ENCODE peak calls at places on chromosomes 6 and 20, in ten cellular contexts. V is right atrium auricular region; B is A549; Z is GM23338; N is pancreas; P is GM23248; F is left ventricle myocardium inferior; K is endodermal cell; E is CD8-positive, alpha-beta memory T cell; Q is HepG2. M is an unnamed sample.

GRCh38 chr6:36334832-36335459 is 1.7 kb downstream of the BNIP5 start:
- DNase-seq in P (no peak), E (no peak), B (no peak), K (peak), Z (no peak), F (no peak), N (no peak), V (no peak), Q (peak), M (no peak)

GRCh38 chr6:153130515-153131036 is 506 bp downstream of the RGS17 start:
- DNase-seq in N (peak), V (no peak), K (peak), B (no peak), Z (peak), E (no peak), Q (no peak), P (peak), F (no peak), M (no peak)

GRCh38 chr20:34046330-34046729 is 52.6 kb downstream of the RALY start:
- DNase-seq in F (no peak), E (no peak), B (no peak), Q (no peak), K (no peak), V (no peak), N (no peak), P (no peak), Z (no peak), M (no peak)

GRCh38 chr6:122673345-122673961 is 63.2 kb downstream of the PKIB start:
- DNase-seq in N (no peak), E (no peak), P (no peak), Q (no peak), Z (no peak), K (no peak), B (no peak), F (no peak), V (no peak), M (no peak)

GRCh38 chr6:3825331-3825831 is 23.8 kb upstream of the FAM50B start:
- DNase-seq in P (peak), N (no peak), B (no peak), E (no peak), K (peak), F (peak), Z (peak), Q (peak), V (peak), M (peak)

GRCh38 chr6:124055986-124056385 is 252.3 kb downstream of the NKAIN2 start:
- DNase-seq in K (no peak), Z (no peak), N (no peak), Q (no peak), E (no peak), B (no peak), V (no peak), P (no peak), F (no peak), M (no peak)

GRCh38 chr6:129501401-129502051 is 208.5 kb downstream of the ARHGAP18 start:
- DNase-seq in N (no peak), E (no peak), Z (peak), V (no peak), P (peak), K (peak), F (no peak), Q (peak), B (no peak), M (peak)

GRCh38 chr6:30612213-30612612 is 4.8 kb downstream of the PPP1R10 start:
- DNase-seq in Q (no peak), V (no peak), B (no peak), P (peak), E (no peak), Z (no peak), F (no peak), N (no peak), K (no peak), M (no peak)

GRCh38 chr6:7424967-7425807 is 35.6 kb downstream of the RIOK1 start:
- DNase-seq in P (peak), V (no peak), F (peak), Q (peak), E (no peak), Z (peak), K (no peak), N (no peak), B (peak), M (no peak)

GRCh38 chr6:110331816-110332215 is 26.3 kb downstream of the METTL24 start:
- DNase-seq in V (no peak), Q (no peak), F (no peak), Z (peak), N (no peak), P (peak), K (peak), E (no peak), B (no peak), M (no peak)

GRCh38 chr6:24827162-24827561 is 28.4 kb upstream of the ARMH2 start:
- DNase-seq in V (no peak), E (no peak), P (no peak), Q (no peak), N (no peak), F (no peak), B (no peak), K (no peak), Z (no peak), M (no peak)

GRCh38 chr20:59735486-59735885 is 131.1 kb downstream of the PHACTR3 start:
- DNase-seq in P (no peak), V (no peak), Q (no peak), E (no peak), B (no peak), K (peak), Z (no peak), N (no peak), F (no peak), M (peak)

GRCh38 chr6:54431466-54431865 is 123.2 kb downstream of the TINAG start:
- DNase-seq in E (no peak), Z (no peak), F (no peak), Q (no peak), V (no peak), P (peak), K (no peak), B (no peak), N (no peak), M (no peak)

GRCh38 chr20:5557123-5557522 is 193.1 kb upstream of the SHLD1 start:
- DNase-seq in V (no peak), B (peak), K (peak), N (no peak), Z (peak), F (peak), Q (peak), P (peak), E (peak), M (no peak)

GRCh38 chr6:112906737-112907136 is 559.6 kb downstream of the RFPL4B start:
- DNase-seq in B (no peak), F (peak), Q (peak), V (no peak), Z (no peak), K (no peak), N (no peak), E (no peak), P (peak), M (no peak)

GRCh38 chr20:37576911-37577310 is 49.2 kb upstream of the BLCAP start:
- DNase-seq in Q (no peak), P (no peak), Z (no peak), V (no peak), F (no peak), N (peak), K (no peak), B (no peak), E (no peak), M (peak)

GRCh38 chr6:137862419-137863125 is 4.5 kb upstream of the TNFAIP3 start:
- DNase-seq in V (no peak), Q (no peak), E (no peak), K (no peak), B (no peak), P (no peak), Z (no peak), F (no peak), N (no peak), M (no peak)

GRCh38 chr6:161031721-161032495 is 40.3 kb downstream of the MAP3K4 start:
- DNase-seq in E (no peak), P (peak), V (no peak), N (no peak), Z (no peak), B (no peak), K (no peak), Q (peak), F (no peak), M (no peak)

GRCh38 chr20:52992632-52993031 is 20.5 kb downstream of the TSHZ2 start:
- DNase-seq in B (no peak), Q (no peak), E (no peak), P (peak), N (no peak), K (no peak), V (no peak), Z (no peak), F (no peak), M (no peak)

GRCh38 chr6:90415178-90415577 is 118.5 kb upstream of the BACH2 start:
- DNase-seq in Z (no peak), P (no peak), Q (no peak), B (no peak), N (no peak), V (no peak), F (no peak), K (peak), E (no peak), M (no peak)

GRCh38 chr6:42251500-42251899 is 33.8 kb upstream of the MRPS10 start:
- DNase-seq in B (no peak), P (peak), Z (no peak), E (no peak), F (no peak), Q (no peak), V (no peak), K (no peak), N (no peak), M (no peak)

GRCh38 chr6:163001341-163001740 is 273.6 kb downstream of the PACRG start:
- DNase-seq in V (no peak), Z (no peak), K (no peak), B (no peak), F (no peak), P (no peak), Q (no peak), N (no peak), E (no peak), M (no peak)

GRCh38 chr6:12474167-12475140 is 184.3 kb downstream of the EDN1 start:
- DNase-seq in K (no peak), V (no peak), B (no peak), P (peak), Z (no peak), Q (peak), F (no peak), N (no peak), E (no peak), M (no peak)
- H3K4me3 ChIP-seq in K (no peak), V (no peak), B (no peak), P (no peak), Z (no peak), Q (no peak), F (no peak), N (no peak), E (no peak), M (no peak)

GRCh38 chr6:156773476-156773875 is 3.7 kb upstream of the ARID1B start:
- DNase-seq in F (no peak), P (no peak), N (no peak), Z (no peak), K (peak), V (no peak), B (no peak), E (no peak), Q (no peak), M (no peak)

GRCh38 chr6:156775717-156776116 is 1.5 kb upstream of the ARID1B start:
- DNase-seq in Z (no peak), P (peak), B (no peak), F (no peak), Q (no peak), K (no peak), V (no peak), E (no peak), N (no peak), M (no peak)

GRCh38 chr6:156774872-156775405 is 2.2 kb upstream of the ARID1B start:
- DNase-seq in N (no peak), B (no peak), K (peak), F (no peak), Z (peak), E (no peak), P (peak), V (no peak), Q (no peak), M (no peak)

GRCh38 chr6:156776470-156776840 is 723 bp upstream of the ARID1B start:
- DNase-seq in Q (peak), P (peak), Z (no peak), E (no peak), F (no peak), K (no peak), B (no peak), V (no peak), N (no peak), M (no peak)

DNA sequence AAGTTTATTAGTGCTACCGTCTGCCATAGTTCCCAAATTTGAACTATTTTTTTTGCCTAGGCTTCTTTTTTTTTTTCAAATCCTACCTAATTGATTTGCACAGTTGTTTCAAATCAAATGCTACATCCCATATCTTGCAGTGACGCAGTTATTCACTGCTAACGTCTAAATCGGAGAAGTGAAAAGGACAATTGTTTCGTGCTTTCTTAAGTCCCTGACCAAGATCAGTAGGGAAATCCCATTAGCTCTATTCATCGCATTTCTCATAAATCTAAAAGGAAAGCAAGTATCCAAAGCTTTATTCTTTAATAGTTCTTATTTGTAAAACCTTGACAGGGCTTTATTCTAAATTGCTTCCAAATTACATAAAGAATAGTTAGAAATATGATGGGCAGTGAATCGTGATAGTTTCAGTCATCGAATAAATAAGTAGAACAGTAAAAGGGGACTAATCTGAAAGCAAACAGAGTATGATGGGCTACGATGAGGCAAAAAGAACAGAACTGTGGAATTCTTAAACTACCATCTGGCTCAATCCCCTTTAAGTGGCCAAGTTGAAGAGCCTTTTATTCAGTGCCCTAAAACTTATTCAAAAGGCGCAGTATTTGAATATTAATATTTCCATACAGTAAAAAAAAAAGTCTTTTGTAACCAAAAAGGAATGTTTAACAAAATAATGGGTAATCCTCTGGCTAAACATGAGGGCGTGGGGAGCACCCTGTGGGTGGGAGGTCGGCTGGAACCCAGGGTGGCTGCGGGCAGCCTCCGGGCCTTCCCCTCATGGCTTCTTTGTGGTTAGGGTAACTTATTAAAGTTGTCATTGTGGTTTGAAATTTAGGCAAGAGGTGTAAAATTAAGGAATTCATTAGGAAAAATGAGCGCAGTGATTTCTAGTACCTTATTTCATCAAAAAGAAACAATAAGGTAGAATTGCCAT is 3.0 kb upstream of the ARID1B start:
- DNase-seq in Z (no peak), V (no peak), B (no peak), Q (no peak), E (no peak), P (no peak), F (no peak), N (no peak), K (no peak), M (no peak)
- H3K27ac ChIP-seq in Z (peak), V (peak), B (no peak), Q (no peak), E (no peak), P (peak), F (peak), N (no peak), K (peak), M (peak)

DNA sequence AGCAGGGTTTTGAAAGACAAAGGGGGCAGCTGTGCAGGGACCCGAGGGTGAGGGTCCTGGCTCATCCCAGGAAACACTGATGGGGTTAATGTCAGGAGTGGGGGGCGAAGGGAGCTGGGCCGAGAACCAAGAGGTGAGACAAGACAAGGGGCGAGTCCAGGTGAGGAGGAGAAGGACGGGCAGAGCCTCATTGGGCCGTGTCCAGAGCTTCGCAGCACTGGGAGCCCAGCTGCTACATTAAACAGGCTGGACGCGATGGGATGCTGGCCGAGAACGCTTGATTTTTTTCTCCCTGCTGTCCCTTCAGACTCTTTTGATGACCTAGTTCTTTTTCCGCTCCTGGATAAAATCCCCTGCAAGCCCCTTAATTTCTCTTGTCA is 172.8 kb upstream of the SNX9 start:
- DNase-seq in P (peak), E (no peak), N (no peak), F (peak), Q (no peak), V (no peak), K (no peak), Z (no peak), B (no peak), M (no peak)
- H3K4me3 ChIP-seq in P (no peak), E (no peak), N (no peak), F (peak), Q (no peak), V (no peak), K (no peak), Z (no peak), B (no peak), M (no peak)

GRCh38 chr6:11815231-11815630 is 36.6 kb upstream of the ADTRP start:
- DNase-seq in K (no peak), Q (no peak), F (no peak), N (no peak), Z (no peak), B (peak), P (peak), V (no peak), E (no peak), M (no peak)
- H3K27ac ChIP-seq in K (no peak), Q (no peak), F (no peak), N (no peak), Z (no peak), B (peak), P (peak), V (no peak), E (no peak), M (peak)

DNA sequence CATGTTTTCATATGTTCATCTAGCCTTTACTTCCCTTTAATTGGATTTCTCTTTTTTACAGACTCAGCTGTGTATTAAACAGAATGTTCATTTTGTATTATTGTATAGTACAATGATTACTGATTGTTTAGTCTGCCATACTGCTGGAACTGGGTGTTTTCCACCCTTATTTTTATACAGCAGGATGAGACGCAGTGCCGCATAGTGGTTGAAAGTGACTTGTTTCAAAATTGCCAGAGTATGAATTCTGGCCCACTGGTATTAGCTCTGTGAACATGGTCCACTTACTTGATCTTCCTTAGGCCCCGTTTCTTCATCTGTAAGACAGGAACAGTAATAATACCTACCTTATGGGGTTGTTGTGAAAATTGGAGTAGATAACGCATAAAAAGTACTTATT is 22.1 kb downstream of the AFDN start:
- DNase-seq in N (no peak), P (no peak), Q (no peak), E (no peak), K (no peak), Z (no peak), V (no peak), F (no peak), B (no peak), M (no peak)
- H3K4me3 ChIP-seq in N (no peak), P (no peak), Q (no peak), E (no peak), K (peak), Z (no peak), V (no peak), F (no peak), B (no peak), M (no peak)

DNA sequence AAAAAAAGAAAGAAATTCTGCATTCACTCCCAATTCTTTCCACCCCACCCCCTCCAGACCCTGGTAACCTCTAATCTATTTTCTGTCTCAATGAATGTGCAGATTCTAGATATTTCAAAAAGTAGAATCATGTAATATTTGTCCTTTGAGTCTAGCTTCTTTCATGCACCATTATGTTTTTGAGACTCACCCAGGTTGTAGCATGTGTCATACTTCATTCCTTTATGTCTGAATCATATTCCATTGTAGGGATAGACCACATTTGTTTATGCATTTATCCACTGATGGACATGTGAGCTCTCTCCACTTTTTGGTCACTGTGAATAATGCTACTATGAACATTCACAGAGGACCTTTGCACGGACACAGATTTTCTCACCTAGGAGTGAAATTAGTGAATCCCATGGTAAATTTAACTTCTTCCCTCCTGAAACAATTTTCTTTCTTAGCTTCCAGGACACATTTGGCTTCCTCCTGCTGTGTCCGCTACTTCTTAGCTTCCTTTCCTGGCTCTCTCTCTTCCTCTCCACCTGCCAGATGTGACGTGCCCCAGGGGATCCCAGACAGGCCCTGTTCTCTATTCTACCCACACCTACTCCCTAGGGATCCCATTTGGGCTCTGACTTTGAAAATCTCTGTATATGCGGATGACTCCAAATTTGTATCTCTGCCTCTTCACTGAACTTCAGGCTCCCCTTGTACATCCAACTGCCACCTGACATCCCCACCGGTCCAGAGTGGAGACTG is 24.0 kb upstream of the ARFGEF2 start:
- DNase-seq in N (no peak), Q (no peak), B (peak), F (no peak), E (no peak), K (peak), Z (no peak), V (no peak), P (peak), M (no peak)
- H3K27ac ChIP-seq in N (no peak), Q (no peak), B (peak), F (no peak), E (no peak), K (no peak), Z (no peak), V (no peak), P (no peak), M (no peak)

DNA sequence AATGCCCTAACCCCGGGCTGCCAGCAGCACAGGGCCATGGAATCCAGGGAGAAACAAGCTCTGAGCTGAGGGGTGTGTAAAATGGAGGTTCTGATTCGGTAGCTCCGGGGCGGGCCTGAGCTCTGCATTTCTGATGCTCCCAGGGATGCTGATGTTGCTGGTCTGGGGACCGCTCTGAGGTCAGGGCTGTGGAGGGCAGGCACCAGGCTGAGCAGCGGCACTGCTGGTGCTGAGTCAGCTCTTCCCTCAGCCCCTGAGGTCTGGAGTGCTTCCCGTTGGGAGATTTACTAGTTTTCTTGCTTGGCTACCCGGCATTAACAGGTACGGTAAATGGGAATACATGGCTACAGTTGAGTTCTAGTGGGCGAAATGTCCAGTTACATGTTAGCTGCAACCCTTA is 18.6 kb upstream of the CST3 start:
- DNase-seq in B (no peak), E (no peak), Q (no peak), N (no peak), F (no peak), K (peak), P (no peak), V (no peak), Z (no peak), M (no peak)
- H3K4me3 ChIP-seq in B (no peak), E (no peak), Q (no peak), N (no peak), F (peak), K (no peak), P (no peak), V (no peak), Z (no peak), M (no peak)

GRCh38 chr6:114827135-114827534 is 484.3 kb upstream of the HS3ST5 start:
- DNase-seq in K (no peak), P (no peak), F (no peak), E (no peak), Q (no peak), Z (no peak), B (no peak), N (no peak), V (no peak), M (no peak)
- H3K27ac ChIP-seq in K (no peak), P (no peak), F (no peak), E (no peak), Q (no peak), Z (no peak), B (no peak), N (no peak), V (no peak), M (no peak)

GRCh38 chr20:63566395-63567131 is 7.5 kb downstream of the HELZ2 start:
- DNase-seq in B (no peak), V (no peak), K (no peak), E (no peak), F (no peak), Z (no peak), Q (no peak), N (no peak), P (no peak), M (no peak)
- H3K4me3 ChIP-seq in B (no peak), V (no peak), K (no peak), E (no peak), F (no peak), Z (no peak), Q (no peak), N (no peak), P (no peak), M (no peak)

GRCh38 chr6:116025405-116025804 is 35.3 kb downstream of the FRK start:
- DNase-seq in Z (no peak), Q (no peak), F (no peak), B (no peak), E (no peak), V (no peak), P (no peak), N (no peak), K (no peak), M (no peak)
- H3K27ac ChIP-seq in Z (no peak), Q (no peak), F (no peak), B (no peak), E (no peak), V (no peak), P (no peak), N (no peak), K (no peak), M (peak)